ENCODE peak calls at places on chromosomes 5 and 9, in six cellular contexts. R is neural crest cell, E is NCI-H1436 treated with DMSO at 0.1 percent for 48 hours, T is astrocyte of the spinal cord, K is spleen, B is aorta. P is an unnamed sample.

GRCh38 chr9:74499770-74500583 is 2.8 kb downstream of the RORB start:
- DNase-seq in R (no peak), K (peak), E (no peak), B (peak), T (peak), P (no peak)

GRCh38 chr5:171592741-171593140 is 173.3 kb downstream of the FGF18 start:
- DNase-seq in B (no peak), R (no peak), E (no peak), K (no peak), T (no peak), P (no peak)

GRCh38 chr9:4327504-4328191 is 27.8 kb upstream of the GLIS3 start:
- DNase-seq in E (no peak), R (no peak), K (no peak), T (peak), B (no peak), P (no peak)

GRCh38 chr5:5658226-5658625 is 235.7 kb downstream of the ICE1 start:
- DNase-seq in E (no peak), K (no peak), B (peak), R (no peak), T (peak), P (no peak)

GRCh38 chr5:142600611-142601360 is 85.1 kb downstream of the FGF1 start:
- DNase-seq in T (peak), B (peak), E (no peak), R (no peak), K (no peak), P (peak)

GRCh38 chr5:15513379-15513778 is 13.4 kb downstream of the FBXL7 start:
- DNase-seq in E (no peak), T (no peak), K (no peak), R (no peak), B (no peak), P (no peak)

GRCh38 chr5:168249923-168250322 is 41.5 kb upstream of the WWC1 start:
- DNase-seq in T (no peak), K (no peak), R (no peak), B (no peak), E (no peak), P (no peak)

GRCh38 chr9:129285979-129286772 is 108.1 kb upstream of the IER5L start:
- DNase-seq in B (peak), T (no peak), K (peak), R (no peak), E (no peak), P (no peak)

GRCh38 chr5:71456362-71456743 is 902 bp downstream of the BDP1 start:
- DNase-seq in B (no peak), K (no peak), E (no peak), T (no peak), R (no peak), P (no peak)

GRCh38 chr5:160929343-160929742 is 77.3 kb upstream of the ATP10B start:
- DNase-seq in E (no peak), T (no peak), B (no peak), K (no peak), R (no peak), P (no peak)

GRCh38 chr5:41193462-41194166 is 19.7 kb downstream of the C6 start:
- DNase-seq in T (peak), K (peak), E (no peak), B (peak), R (no peak), P (peak)

GRCh38 chr9:121870271-121870670 is 218.8 kb downstream of the DAB2IP start:
- DNase-seq in K (no peak), E (no peak), T (no peak), R (no peak), B (no peak), P (no peak)

GRCh38 chr5:151021771-151022170 is 1.4 kb downstream of the GPX3 start:
- DNase-seq in R (no peak), B (no peak), T (no peak), K (no peak), E (no peak), P (no peak)

GRCh38 chr5:180640765-180641565 is 8.4 kb downstream of the FLT4 start:
- DNase-seq in R (no peak), B (peak), E (no peak), T (no peak), K (no peak), P (no peak)

GRCh38 chr9:137195525-137196220 is 4.9 kb downstream of the TPRN start:
- DNase-seq in R (no peak), K (no peak), E (peak), B (no peak), T (no peak), P (no peak)

GRCh38 chr5:150783422-150783928 is 4.9 kb downstream of the SMIM3 start:
- DNase-seq in E (peak), B (no peak), T (peak), K (no peak), R (no peak), P (no peak)

GRCh38 chr9:136095028-136095494 is at the start of gene NACC2:
- DNase-seq in B (peak), K (peak), R (no peak), E (no peak), T (peak), P (no peak)

GRCh38 chr9:36034911-36035490 is 1.7 kb upstream of the RECK start:
- DNase-seq in T (no peak), R (no peak), E (no peak), B (no peak), K (no peak), P (no peak)

GRCh38 chr5:38258319-38259061 is at the start of gene EGFLAM:
- DNase-seq in K (no peak), T (peak), R (peak), E (no peak), B (peak), P (no peak)

GRCh38 chr9:109517798-109518435 is 19.8 kb upstream of the PTPN3 start:
- DNase-seq in T (no peak), K (no peak), B (no peak), E (no peak), R (no peak), P (no peak)

GRCh38 chr5:13477118-13477737 is 467.3 kb downstream of the DNAH5 start:
- DNase-seq in B (no peak), R (no peak), K (no peak), E (no peak), T (peak), P (no peak)

GRCh38 chr9:127554966-127555829 is 56.9 kb upstream of the STXBP1 start:
- DNase-seq in E (no peak), B (no peak), R (no peak), T (no peak), K (no peak), P (no peak)